ENCODE peak calls at places on chromosome 17, in four cellular contexts. H is SK-N-SH, I is GM12878, W is K562. B is an unnamed sample.

GRCh38 chr17:46192484-46193245 is 564 bp downstream of the KANSL1 start:
- DNase-seq in H (peak), I (no peak), W (peak), B (peak)

GRCh38 chr17:50213026-50214015 is 11.9 kb upstream of the COL1A1 start:
- DNase-seq in H (peak), I (peak), W (peak), B (no peak)

GRCh38 chr17:6460531-6461161 is 16.4 kb downstream of the PIMREG start:
- DNase-seq in H (no peak), I (no peak), W (no peak), B (no peak)

GRCh38 chr17:67109111-67109510 is 64.8 kb downstream of the CACNG1 start:
- DNase-seq in H (no peak), I (no peak), W (no peak), B (no peak)

GRCh38 chr17:21530311-21530710 is 154.2 kb downstream of the KCNJ12 start:
- DNase-seq in H (no peak), I (no peak), W (no peak), B (no peak)

GRCh38 chr17:8447816-8448215 is 12.1 kb downstream of the NDEL1 start:
- DNase-seq in H (no peak), I (no peak), W (no peak), B (no peak)

GRCh38 chr17:69978056-69978646 is 96.9 kb upstream of the KCNJ16 start:
- DNase-seq in H (no peak), I (no peak), W (no peak), B (no peak)

GRCh38 chr17:35568561-35568960 is 7.9 kb upstream of the SLFN14 start:
- DNase-seq in H (peak), I (no peak), W (peak), B (peak)

GRCh38 chr17:12528036-12528435 is 137.7 kb upstream of the MYOCD start:
- DNase-seq in H (no peak), I (no peak), W (no peak), B (no peak)

GRCh38 chr17:73760186-73760758 is 116.0 kb upstream of the SDK2 start:
- DNase-seq in H (no peak), I (no peak), W (peak), B (no peak)

GRCh38 chr17:49687878-49688491 is 10.1 kb upstream of the SPOP start:
- DNase-seq in H (no peak), I (no peak), W (no peak), B (no peak)

GRCh38 chr17:74449773-74450172 is 16.7 kb upstream of the CD300A start:
- DNase-seq in H (no peak), I (no peak), W (no peak), B (no peak)

GRCh38 chr17:17497065-17497844 is 1.1 kb upstream of the RASD1 start:
- DNase-seq in H (no peak), I (no peak), W (no peak), B (no peak)

GRCh38 chr17:75941442-75941819 is 589 bp upstream of the FBF1 start:
- DNase-seq in H (no peak), I (no peak), W (no peak), B (no peak)

GRCh38 chr17:68909066-68909465 is 46.1 kb downstream of the ABCA8 start:
- DNase-seq in H (no peak), I (peak), W (no peak), B (peak)

GRCh38 chr17:8225813-8226535 is 15.6 kb upstream of the AURKB start:
- DNase-seq in H (no peak), I (peak), W (peak), B (peak)

GRCh38 chr17:34248807-34249496 is 6.1 kb upstream of the CCL2 start:
- DNase-seq in H (no peak), I (no peak), W (no peak), B (no peak)

GRCh38 chr17:34246436-34246835 is 8.6 kb upstream of the CCL2 start:
- DNase-seq in H (no peak), I (no peak), W (no peak), B (no peak)

GRCh38 chr17:34245496-34245895 is 9.6 kb upstream of the CCL2 start:
- DNase-seq in H (no peak), I (no peak), W (no peak), B (no peak)

GRCh38 chr17:34249497-34249877 is 5.6 kb upstream of the CCL2 start:
- DNase-seq in H (no peak), I (no peak), W (no peak), B (no peak)

DNA sequence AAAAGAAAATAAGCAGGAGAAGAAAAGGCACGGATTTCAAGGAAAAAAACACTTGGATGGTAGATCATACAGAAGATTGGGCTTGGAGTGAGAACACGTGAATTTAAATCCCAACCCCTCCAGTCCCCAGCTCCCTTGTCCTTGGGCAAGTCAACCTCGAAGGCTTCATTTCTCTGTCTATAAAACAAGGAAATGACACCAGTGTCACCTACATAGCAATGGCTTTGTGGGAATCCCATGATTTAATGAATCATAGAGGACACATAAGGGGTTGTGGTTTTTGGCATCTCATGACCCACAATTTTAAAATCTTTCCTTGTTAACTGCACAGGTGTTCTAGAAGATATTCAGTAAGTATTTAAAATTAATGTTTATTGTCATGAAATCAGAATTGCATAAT is 8.2 kb upstream of the CCL2 start:
- DNase-seq in H (no peak), I (no peak), W (no peak), B (no peak)
- TF ChIP-seq EP300 in H (no peak), I (no peak), W (no peak), B (no peak)

GRCh38 chr17:41810659-41811548 is 845 bp downstream of the P3H4 start:
- DNase-seq in H (peak), I (no peak), W (peak), B (no peak)

GRCh38 chr17:41811549-41812175 is at the start of gene P3H4:
- DNase-seq in H (peak), I (no peak), W (peak), B (peak)

GRCh38 chr17:41813039-41813680 is 356 bp downstream of the FKBP10 start:
- DNase-seq in H (no peak), I (no peak), W (no peak), B (peak)

GRCh38 chr17:41813699-41814124 is 908 bp downstream of the FKBP10 start:
- DNase-seq in H (peak), I (no peak), W (no peak), B (no peak)

GRCh38 chr17:41812176-41813038 is at the start of gene FKBP10:
- DNase-seq in H (peak), I (no peak), W (peak), B (peak)
- TF ChIP-seq REST in H (no peak), I (no peak), W (no peak), B (no peak)

GRCh38 chr17:59964455-59965328 is at the start of gene RNFT1:
- DNase-seq in H (peak), I (peak), W (peak), B (peak)
- TF ChIP-seq EP300 in H (no peak), I (no peak), W (no peak), B (no peak)

GRCh38 chr17:81509687-81510523 is 2.7 kb downstream of the ACTG1 start:
- DNase-seq in H (no peak), I (no peak), W (no peak), B (peak)
- TF ChIP-seq REST in H (no peak), I (no peak), W (no peak), B (no peak)

DNA sequence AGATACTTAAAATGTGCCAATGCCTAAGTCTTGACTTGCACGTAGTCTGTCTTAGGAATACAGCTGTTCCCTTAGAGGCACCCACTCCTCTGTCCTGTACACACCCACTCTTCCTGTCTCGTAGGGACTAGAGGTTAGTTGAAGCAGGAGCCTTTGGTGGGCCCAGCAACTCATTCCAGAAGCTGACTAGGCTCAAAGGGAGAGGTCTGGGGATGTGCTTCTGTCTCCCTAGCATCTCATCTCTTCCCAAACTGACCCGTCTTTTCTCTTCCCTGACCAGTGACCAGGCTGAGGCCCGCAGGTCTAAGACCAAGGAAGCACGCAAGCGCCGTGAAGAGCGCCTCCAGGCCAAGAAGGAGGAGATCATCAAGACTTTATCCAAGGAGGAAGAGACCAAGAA is 4.2 kb downstream of the RPL19 start:
- DNase-seq in H (no peak), I (no peak), W (no peak), B (no peak)
- TF ChIP-seq EP300 in H (no peak), I (no peak), W (no peak), B (no peak)

GRCh38 chr17:3668279-3669084 is at the start of the genes EMC6 and TAX1BP3:
- DNase-seq in H (peak), I (peak), W (peak), B (peak)
- TF ChIP-seq REST in H (peak), I (no peak), W (no peak), B (peak)

GRCh38 chr17:78359216-78359935 is 501 bp downstream of the SOCS3 start:
- DNase-seq in H (peak), I (no peak), W (peak), B (peak)

GRCh38 chr17:78360371-78361226 is 722 bp upstream of the SOCS3 start:
- DNase-seq in H (peak), I (no peak), W (peak), B (peak)

GRCh38 chr17:78361227-78361683 is 1.4 kb upstream of the SOCS3 start:
- DNase-seq in H (peak), I (no peak), W (peak), B (no peak)

GRCh38 chr17:78358538-78359215 is 1.2 kb downstream of the SOCS3 start:
- DNase-seq in H (peak), I (no peak), W (no peak), B (no peak)

DNA sequence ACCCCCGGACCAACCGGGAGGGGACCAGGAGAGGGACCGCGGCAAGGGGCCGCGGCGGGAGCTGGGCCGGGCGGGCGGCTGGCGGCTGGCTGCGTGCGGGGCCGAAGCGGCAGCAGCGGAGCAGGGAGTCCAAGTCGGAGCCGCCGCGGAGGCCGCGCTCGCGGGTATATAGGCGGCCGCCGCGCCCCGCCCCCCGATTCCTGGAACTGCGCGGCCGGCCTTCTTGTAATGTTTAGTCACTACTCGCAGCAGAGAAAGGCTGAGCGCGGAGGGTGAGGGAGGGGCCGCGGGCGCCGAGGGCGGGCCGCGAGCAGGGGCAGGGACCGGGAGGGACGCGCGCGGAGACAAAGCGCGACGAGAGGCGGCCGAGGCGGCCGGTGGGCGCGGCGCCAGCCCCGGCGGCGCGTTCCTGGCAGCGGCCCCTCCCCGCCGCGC is at the start of gene SOCS3:
- DNase-seq in H (peak), I (no peak), W (peak), B (peak)
- TF ChIP-seq EP300 in H (peak), I (no peak), W (peak), B (no peak)

B was measured in A549.